ENCODE peak calls at places on chromosomes 5 and 9, in four cellular contexts. B is activated T-helper 17 cell treated with anti-CD3 and anti-CD28 coated beads, Interleukin-2, amount 50 U/mL, for 72 hours; K is right cardiac atrium; Z is WTC11. I is an unnamed sample.

GRCh38 chr5:171633776-171634470 is 151.7 kb upstream of the SMIM23 start:
- ATAC-seq in Z (no peak), K (no peak), B (no peak), I (no peak)

GRCh38 chr5:139492700-139493192 is 10.2 kb upstream of the STING1 start:
- ATAC-seq in K (peak), Z (no peak), B (no peak), I (peak)

GRCh38 chr5:115856936-115857524 is 15.3 kb downstream of the AP3S1 start:
- ATAC-seq in K (no peak), B (no peak), Z (no peak), I (no peak)

GRCh38 chr5:156722358-156722757 is 127.7 kb upstream of the PPP1R2B start:
- ATAC-seq in Z (no peak), K (no peak), B (no peak), I (no peak)

GRCh38 chr9:114258218-114258617 is 64.7 kb upstream of the ORM1 start:
- ATAC-seq in K (no peak), Z (no peak), B (no peak), I (no peak)

GRCh38 chr9:137504432-137504777 is 45.3 kb upstream of the NSMF start:
- ATAC-seq in B (no peak), K (no peak), Z (no peak), I (no peak)

GRCh38 chr5:32499261-32499660 is 54.7 kb upstream of the ZFR start:
- ATAC-seq in Z (no peak), B (peak), K (no peak), I (no peak)

GRCh38 chr9:137311171-137311970 is 9.3 kb upstream of the NRARP start:
- ATAC-seq in Z (no peak), B (peak), K (no peak), I (no peak)

GRCh38 chr9:33318781-33319180 is 28.5 kb downstream of the NFX1 start:
- ATAC-seq in B (no peak), K (no peak), Z (no peak), I (no peak)

GRCh38 chr9:120161801-120162200 is 418.2 kb downstream of the CDK5RAP2 start:
- ATAC-seq in K (no peak), B (no peak), Z (peak), I (no peak)

GRCh38 chr5:147567917-147568598 is 58.2 kb upstream of the DPYSL3 start:
- ATAC-seq in K (no peak), Z (peak), B (no peak), I (no peak)

GRCh38 chr5:127280494-127281220 is 9.9 kb upstream of the MEGF10 start:
- ATAC-seq in Z (peak), B (no peak), K (no peak), I (no peak)

GRCh38 chr5:138936968-138937345 is 61.8 kb upstream of the LRRTM2 start:
- ATAC-seq in B (no peak), K (peak), Z (no peak), I (peak)

GRCh38 chr5:55888205-55888604 is 37.0 kb downstream of the IL31RA start:
- ATAC-seq in Z (no peak), K (no peak), B (no peak), I (no peak)

GRCh38 chr9:126147186-126147585 is 179.4 kb upstream of the MVB12B start:
- ATAC-seq in Z (no peak), B (no peak), K (no peak), I (no peak)

GRCh38 chr9:136093331-136093986 is 1.6 kb downstream of the NACC2 start:
- ATAC-seq in Z (no peak), B (no peak), K (peak), I (peak)

GRCh38 chr9:123739387-123739786 is 190.5 kb downstream of the DENND1A start:
- ATAC-seq in Z (no peak), B (peak), K (no peak), I (no peak)

GRCh38 chr9:108842610-108843295 is 13.0 kb downstream of the ACTL7B start:
- ATAC-seq in Z (no peak), B (peak), K (no peak), I (no peak)

GRCh38 chr9:20391208-20391607 is 231.1 kb downstream of the MLLT3 start:
- ATAC-seq in B (no peak), K (no peak), Z (no peak), I (no peak)

GRCh38 chr5:132176987-132177386 is 50.7 kb downstream of the P4HA2 start:
- ATAC-seq in B (peak), Z (no peak), K (no peak), I (no peak)

GRCh38 chr9:2639786-2640185 is 18.2 kb downstream of the VLDLR start:
- ATAC-seq in B (no peak), K (peak), Z (no peak), I (no peak)

GRCh38 chr5:157390179-157390923 is 69.7 kb upstream of the NIPAL4 start:
- ATAC-seq in B (peak), Z (no peak), K (peak), I (no peak)

GRCh38 chr5:93428868-93429267 is 152.2 kb downstream of the NR2F1-AS1 start:
- ATAC-seq in Z (no peak), K (no peak), B (no peak), I (no peak)

GRCh38 chr5:151183451-151184245 is 26.1 kb upstream of the ANXA6 start:
- ATAC-seq in Z (no peak), B (no peak), K (no peak), I (no peak)

GRCh38 chr9:98479967-98480847 is 224.8 kb upstream of the TBC1D2 start:
- ATAC-seq in K (no peak), B (no peak), Z (no peak), I (no peak)

GRCh38 chr9:125603478-125604021 is 103.5 kb downstream of the MAPKAP1 start:
- ATAC-seq in K (no peak), Z (no peak), B (no peak), I (no peak)

GRCh38 chr9:90287567-90288274 is 354.9 kb downstream of the DIRAS2 start:
- ATAC-seq in B (peak), K (no peak), Z (peak), I (no peak)

GRCh38 chr5:142327111-142327842 is 2.5 kb upstream of the SPRY4 start:
- ATAC-seq in K (no peak), B (no peak), Z (peak), I (no peak)

GRCh38 chr5:112420111-112420864 is 1.2 kb upstream of the EPB41L4A start:
- ATAC-seq in Z (peak), B (peak), K (peak), I (peak)

GRCh38 chr9:130291474-130291873 is 25.9 kb downstream of the HMCN2 start:
- ATAC-seq in B (no peak), Z (no peak), K (no peak), I (no peak)

GRCh38 chr5:10645146-10645545 is 81.3 kb downstream of the ANKRD33B start:
- ATAC-seq in Z (no peak), B (peak), K (peak), I (no peak)

GRCh38 chr9:127786773-127787123 is 914 bp downstream of the CDK9 start:
- ATAC-seq in K (no peak), B (no peak), Z (no peak), I (no peak)

GRCh38 chr9:99555792-99556191 is 265.9 kb upstream of the NR4A3 start:
- ATAC-seq in B (no peak), Z (no peak), K (no peak), I (no peak)

GRCh38 chr5:68348447-68349222 is 133.1 kb downstream of the PIK3R1 start:
- ATAC-seq in K (peak), B (no peak), Z (no peak), I (no peak)

GRCh38 chr5:134813407-134813806 is 32.4 kb upstream of the C5orf24 start:
- ATAC-seq in K (no peak), B (peak), Z (no peak), I (no peak)

GRCh38 chr5:175790796-175791195 is 80.6 kb upstream of the CPLX2 start:
- ATAC-seq in K (no peak), Z (no peak), B (no peak), I (no peak)

GRCh38 chr9:133485531-133486260 is 6.8 kb upstream of the SLC2A6 start:
- ATAC-seq in B (peak), Z (peak), K (peak), I (no peak)

GRCh38 chr5:95817430-95817829 is 5.1 kb downstream of the GLRX start:
- ATAC-seq in Z (peak), B (peak), K (no peak), I (no peak)